ENCODE peak calls at places on chromosome 21, in five cellular contexts. One of them, this sample, is unnamed.

GRCh38 chr21:15273244-15273643 is 208.4 kb upstream of the NRIP1 start:
- DNase-seq in cardiac muscle cell: no peak
- DNase-seq in activated T-helper 1 cell treated with anti-CD3 and anti-CD28 coated beads, Interleukin-12 subunit alpha, Interleukin-12 subunit beta, Interleukin-2, Interleukin-4 antibody, amounts not matched to agents 30 ng/mL and 10 ng/mL and 1 ng/mL, durations not matched to agents 14 hours and 24 hours and 36 hours: no peak
- DNase-seq in T-helper 1 cell: no peak
- DNase-seq in HCT116: no peak
- DNase-seq in this sample: no peak

GRCh38 chr21:27528697-27529096 is 561.8 kb upstream of the ADAMTS5 start:
- DNase-seq in activated T-helper 1 cell treated with anti-CD3 and anti-CD28 coated beads, Interleukin-12 subunit alpha, Interleukin-12 subunit beta, Interleukin-2, Interleukin-4 antibody, amounts not matched to agents 30 ng/mL and 10 ng/mL and 1 ng/mL, durations not matched to agents 14 hours and 24 hours and 36 hours: no peak
- DNase-seq in HCT116: no peak
- DNase-seq in cardiac muscle cell: no peak
- DNase-seq in T-helper 1 cell: no peak
- DNase-seq in this sample: no peak

GRCh38 chr21:44539991-44540666 is at the start of gene KRTAP10-1:
- DNase-seq in HCT116: no peak
- DNase-seq in T-helper 1 cell: no peak
- DNase-seq in activated T-helper 1 cell treated with anti-CD3 and anti-CD28 coated beads, Interleukin-12 subunit alpha, Interleukin-12 subunit beta, Interleukin-2, Interleukin-4 antibody, amounts not matched to agents 30 ng/mL and 10 ng/mL and 1 ng/mL, durations not matched to agents 14 hours and 24 hours and 36 hours: no peak
- DNase-seq in cardiac muscle cell: no peak
- DNase-seq in this sample: no peak

GRCh38 chr21:41500931-41501381 is 7.0 kb downstream of the TMPRSS2 start:
- DNase-seq in HCT116: no peak
- DNase-seq in cardiac muscle cell: no peak
- DNase-seq in T-helper 1 cell: no peak
- DNase-seq in activated T-helper 1 cell treated with anti-CD3 and anti-CD28 coated beads, Interleukin-12 subunit alpha, Interleukin-12 subunit beta, Interleukin-2, Interleukin-4 antibody, amounts not matched to agents 30 ng/mL and 10 ng/mL and 1 ng/mL, durations not matched to agents 14 hours and 24 hours and 36 hours: no peak
- DNase-seq in this sample: no peak

GRCh38 chr21:27023186-27023585 is 56.3 kb upstream of the ADAMTS5 start:
- DNase-seq in activated T-helper 1 cell treated with anti-CD3 and anti-CD28 coated beads, Interleukin-12 subunit alpha, Interleukin-12 subunit beta, Interleukin-2, Interleukin-4 antibody, amounts not matched to agents 30 ng/mL and 10 ng/mL and 1 ng/mL, durations not matched to agents 14 hours and 24 hours and 36 hours: no peak
- DNase-seq in HCT116: no peak
- DNase-seq in cardiac muscle cell: no peak
- DNase-seq in T-helper 1 cell: no peak
- DNase-seq in this sample: no peak

GRCh38 chr21:44299085-44299457 is 782 bp upstream of the PFKL start:
- DNase-seq in T-helper 1 cell: no peak
- DNase-seq in activated T-helper 1 cell treated with anti-CD3 and anti-CD28 coated beads, Interleukin-12 subunit alpha, Interleukin-12 subunit beta, Interleukin-2, Interleukin-4 antibody, amounts not matched to agents 30 ng/mL and 10 ng/mL and 1 ng/mL, durations not matched to agents 14 hours and 24 hours and 36 hours: no peak
- DNase-seq in HCT116: no peak
- DNase-seq in cardiac muscle cell: no peak
- DNase-seq in this sample: no peak

GRCh38 chr21:39976805-39977204 is 109.6 kb downstream of the PCP4 start:
- DNase-seq in HCT116: no peak
- DNase-seq in T-helper 1 cell: no peak
- DNase-seq in activated T-helper 1 cell treated with anti-CD3 and anti-CD28 coated beads, Interleukin-12 subunit alpha, Interleukin-12 subunit beta, Interleukin-2, Interleukin-4 antibody, amounts not matched to agents 30 ng/mL and 10 ng/mL and 1 ng/mL, durations not matched to agents 14 hours and 24 hours and 36 hours: no peak
- DNase-seq in cardiac muscle cell: no peak
- DNase-seq in this sample: no peak

GRCh38 chr21:44012474-44013379 is 618 bp downstream of the TRAPPC10 start:
- DNase-seq in HCT116: no peak
- DNase-seq in cardiac muscle cell: peak
- DNase-seq in activated T-helper 1 cell treated with anti-CD3 and anti-CD28 coated beads, Interleukin-12 subunit alpha, Interleukin-12 subunit beta, Interleukin-2, Interleukin-4 antibody, amounts not matched to agents 30 ng/mL and 10 ng/mL and 1 ng/mL, durations not matched to agents 14 hours and 24 hours and 36 hours: peak
- DNase-seq in T-helper 1 cell: peak
- DNase-seq in this sample: peak

GRCh38 chr21:39885119-39885848 is 18.0 kb downstream of the PCP4 start:
- DNase-seq in cardiac muscle cell: peak
- DNase-seq in HCT116: no peak
- DNase-seq in activated T-helper 1 cell treated with anti-CD3 and anti-CD28 coated beads, Interleukin-12 subunit alpha, Interleukin-12 subunit beta, Interleukin-2, Interleukin-4 antibody, amounts not matched to agents 30 ng/mL and 10 ng/mL and 1 ng/mL, durations not matched to agents 14 hours and 24 hours and 36 hours: no peak
- DNase-seq in T-helper 1 cell: no peak
- DNase-seq in this sample: no peak

GRCh38 chr21:36974851-36975192 is 8.4 kb upstream of the HLCS start:
- DNase-seq in HCT116: no peak
- DNase-seq in T-helper 1 cell: no peak
- DNase-seq in cardiac muscle cell: no peak
- DNase-seq in activated T-helper 1 cell treated with anti-CD3 and anti-CD28 coated beads, Interleukin-12 subunit alpha, Interleukin-12 subunit beta, Interleukin-2, Interleukin-4 antibody, amounts not matched to agents 30 ng/mL and 10 ng/mL and 1 ng/mL, durations not matched to agents 14 hours and 24 hours and 36 hours: no peak
- DNase-seq in this sample: no peak